ENCODE peak calls at places on chromosomes 7 and 10, in four cellular contexts. M, C, U and A are unnamed samples.
A peak's percentile ranks its signal among the peaks of the same experiment; 100 is the strongest.

GRCh38 chr10:124155781-124156401 is 62.5 kb upstream of the CHST15 start:
- DNase-seq in M (no peak), C (peak; percentile 42), U (no peak), A (no peak)

GRCh38 chr10:105085980-105086379 is 444.9 kb downstream of the SORCS3 start:
- DNase-seq in M (no peak), C (no peak), U (no peak), A (no peak)

GRCh38 chr10:110354322-110354766 is 49.6 kb upstream of the SMNDC1 start:
- DNase-seq in M (peak; percentile 53), C (peak; percentile 84), U (peak; percentile 82), A (peak; percentile 84)

GRCh38 chr10:129631870-129632623 is 165.0 kb downstream of the MGMT start:
- DNase-seq in M (no peak), C (no peak), U (no peak), A (no peak)

GRCh38 chr7:24035653-24036414 is 248.2 kb upstream of the NPY start:
- DNase-seq in M (no peak), C (no peak), U (no peak), A (no peak)

GRCh38 chr10:68871105-68871711 is 29.9 kb upstream of the DDX50 start:
- DNase-seq in M (no peak), C (peak; percentile 5), U (no peak), A (peak; percentile 57)

GRCh38 chr10:79249156-79250121 is 97.8 kb upstream of the PPIF start:
- DNase-seq in M (no peak), C (no peak), U (no peak), A (no peak)

GRCh38 chr10:45091968-45092367 is 91.2 kb downstream of the ZNF22 start:
- DNase-seq in M (no peak), C (peak; percentile 11), U (no peak), A (no peak)

GRCh38 chr7:27516415-27516814 is 146.3 kb downstream of the HIBADH start:
- DNase-seq in M (no peak), C (no peak), U (no peak), A (no peak)

GRCh38 chr10:1047937-1048336 is 982 bp downstream of the IDI1 start:
- DNase-seq in M (no peak), C (no peak), U (no peak), A (no peak)

GRCh38 chr7:93407239-93407638 is 167.3 kb downstream of the CALCR start:
- DNase-seq in M (no peak), C (no peak), U (no peak), A (no peak)

GRCh38 chr7:37450035-37450434 is 1.4 kb upstream of the ELMO1 start:
- DNase-seq in M (no peak), C (no peak), U (no peak), A (no peak)

GRCh38 chr10:89235073-89235798 is 16.3 kb downstream of the LIPA start:
- DNase-seq in M (peak; percentile 29), C (peak; percentile 57), U (peak; percentile 42), A (peak; percentile 26)

GRCh38 chr7:140506788-140507464 is 27.6 kb upstream of the MKRN1 start:
- DNase-seq in M (peak; percentile 52), C (peak; percentile 71), U (peak; percentile 29), A (peak; percentile 73)

GRCh38 chr10:123860856-123861255 is 30.8 kb downstream of the CPXM2 start:
- DNase-seq in M (no peak), C (no peak), U (no peak), A (no peak)

GRCh38 chr7:132760873-132761272 is 184.6 kb upstream of the PLXNA4 start:
- DNase-seq in M (no peak), C (no peak), U (no peak), A (no peak)

GRCh38 chr7:3928727-3929515 is 627.9 kb downstream of the SDK1 start:
- DNase-seq in M (no peak), C (no peak), U (no peak), A (no peak)

GRCh38 chr7:105268511-105269392 is 120.0 kb downstream of the SRPK2 start:
- DNase-seq in M (no peak), C (peak; percentile 30), U (no peak), A (no peak)

GRCh38 chr10:70974351-70974901 is 86.1 kb upstream of the PCBD1 start:
- DNase-seq in M (no peak), C (no peak), U (no peak), A (no peak)

GRCh38 chr7:70052691-70053090 is 454.4 kb downstream of the AUTS2 start:
- DNase-seq in M (no peak), C (no peak), U (no peak), A (no peak)

GRCh38 chr10:51029172-51029641 is 45.1 kb upstream of the PRKG1 start:
- DNase-seq in M (no peak), C (no peak), U (no peak), A (no peak)

GRCh38 chr10:89670926-89671325 is 25.9 kb upstream of the PANK1 start:
- DNase-seq in M (no peak), C (no peak), U (no peak), A (no peak)

GRCh38 chr7:123324283-123324682 is 124.5 kb upstream of the SLC13A1 start:
- DNase-seq in M (no peak), C (no peak), U (no peak), A (no peak)

GRCh38 chr10:49176310-49177268 is 11.6 kb downstream of the TMEM273 start:
- DNase-seq in M (no peak), C (peak; percentile 59), U (no peak), A (no peak)

GRCh38 chr7:90111-91063 is 102.0 kb upstream of the FAM20C start:
- DNase-seq in M (peak; percentile 31), C (no peak), U (no peak), A (no peak)

GRCh38 chr7:43072530-43072929 is 39.9 kb upstream of the HECW1 start:
- DNase-seq in M (no peak), C (no peak), U (no peak), A (no peak)

GRCh38 chr10:95356-96115 is 39.7 kb upstream of the ZMYND11 start:
- DNase-seq in M (no peak), C (no peak), U (no peak), A (no peak)

GRCh38 chr7:22909958-22910357 is 87.3 kb upstream of the TOMM7 start:
- DNase-seq in M (no peak), C (no peak), U (no peak), A (no peak)

GRCh38 chr10:34058922-34059614 is 724.6 kb upstream of the NRP1 start:
- DNase-seq in M (no peak), C (no peak), U (peak; percentile 15), A (no peak)

GRCh38 chr7:139635521-139636240 is 112.2 kb downstream of the CLEC2L start:
- DNase-seq in M (no peak), C (no peak), U (no peak), A (no peak)

GRCh38 chr7:132402751-132403245 is 173.5 kb downstream of the PLXNA4 start:
- DNase-seq in M (peak; percentile 44), C (peak; percentile 32), U (peak; percentile 53), A (no peak)

GRCh38 chr7:116159711-116160110 is 50.6 kb upstream of the TES start:
- DNase-seq in M (no peak), C (no peak), U (no peak), A (no peak)

GRCh38 chr7:151173386-151174245 is 6.1 kb upstream of the GBX1 start:
- DNase-seq in M (no peak), C (no peak), U (no peak), A (peak; percentile 49)

GRCh38 chr7:12896316-12896715 is 208.9 kb downstream of the ARL4A start:
- DNase-seq in M (no peak), C (no peak), U (no peak), A (no peak)

GRCh38 chr10:115659616-115660015 is 566.5 kb downstream of the ATRNL1 start:
- DNase-seq in M (no peak), C (no peak), U (no peak), A (no peak)

GRCh38 chr10:29105516-29106215 is 183.2 kb upstream of the LYZL1 start:
- DNase-seq in M (no peak), C (no peak), U (no peak), A (no peak)

GRCh38 chr10:30481603-30482002 is 47.6 kb downstream of the MAP3K8 start:
- DNase-seq in M (no peak), C (no peak), U (no peak), A (no peak)

GRCh38 chr10:124156524-124157225 is 63.3 kb upstream of the CHST15 start:
- DNase-seq in M (no peak), C (no peak), U (no peak), A (peak; percentile 84)

GRCh38 chr10:17454181-17454800 is at the start of gene ST8SIA6:
- DNase-seq in M (no peak), C (peak; percentile 34), U (no peak), A (peak; percentile 83)
- H3K4me3 ChIP-seq in M (peak within 1 kb of the TSS; percentile 26), C (peak within 1 kb of the TSS; percentile 54), U (peak within 1 kb of the TSS; percentile 62), A (peak within 1 kb of the TSS; percentile 67)

GRCh38 chr7:129784783-129785456 is 167.8 kb downstream of the UBE2H start:
- DNase-seq in M (no peak), C (no peak), U (no peak), A (peak; percentile 76)
- H3K27me3 ChIP-seq in M (peaks cover 68% of the 10 kb centered on the region), C (peaks cover 96% of the 10 kb centered on the region), U (peaks cover 9% of the 10 kb centered on the region), A (peaks cover 88% of the 10 kb centered on the region)

DNA sequence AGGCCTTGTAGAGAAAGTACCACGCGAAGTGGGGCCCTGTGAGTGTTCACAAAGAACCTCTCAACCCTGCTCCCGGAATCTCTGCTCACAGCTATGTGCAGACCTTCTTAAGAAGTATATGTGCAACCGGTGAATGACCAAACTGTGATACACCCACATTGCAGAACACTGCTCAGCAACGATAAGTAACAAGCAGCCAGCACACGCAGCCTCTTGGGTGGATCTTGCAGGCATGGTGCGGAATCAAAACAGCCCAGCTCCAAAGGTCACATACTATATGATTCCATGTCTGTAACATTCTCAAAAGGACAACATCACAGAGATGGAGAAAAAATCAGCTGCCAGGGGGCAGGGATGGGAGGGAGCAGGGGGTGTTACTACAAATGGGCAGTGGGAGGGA is 101.7 kb downstream of the DLG5 start:
- DNase-seq in M (no peak), C (no peak), U (no peak), A (no peak)
- H3K36me3 ChIP-seq in M (no peaks in the 10 kb centered on the region), C (peaks cover 92% of the 10 kb centered on the region), U (peaks cover 9% of the 10 kb centered on the region), A (peaks cover 20% of the 10 kb centered on the region)

GRCh38 chr10:126950401-126951105 is 45.3 kb downstream of the DOCK1 start:
- DNase-seq in M (no peak), C (no peak), U (no peak), A (no peak)

GRCh38 chr10:126946746-126947145 is 41.5 kb downstream of the DOCK1 start:
- DNase-seq in M (no peak), C (no peak), U (no peak), A (no peak)

GRCh38 chr10:126945351-126946035 is 40.3 kb downstream of the DOCK1 start:
- DNase-seq in M (no peak), C (no peak), U (no peak), A (no peak)

GRCh38 chr10:126949161-126949503 is 43.9 kb downstream of the DOCK1 start:
- DNase-seq in M (no peak), C (no peak), U (no peak), A (no peak)

GRCh38 chr10:126948355-126949160 is 43.3 kb downstream of the DOCK1 start:
- DNase-seq in M (no peak), C (no peak), U (no peak), A (no peak)
- H3K4me3 ChIP-seq in M (no peak overlapping the region), C (no peak overlapping the region), U (no peak overlapping the region), A (no peak overlapping the region)